ENCODE peak calls at places on chromosomes 3 and 15, in six cellular contexts. M, A, P, K, I and O are unnamed samples.

GRCh38 chr15:95630683-95631082 is 699.8 kb upstream of the NR2F2 start:
- DNase-seq in P (no peak), I (no peak), M (no peak), A (no peak), K (no peak), O (no peak)

GRCh38 chr3:78666458-78666800 is 1101.4 kb downstream of the ROBO1 start:
- DNase-seq in A (no peak), P (peak), M (peak), I (no peak), K (no peak), O (peak)

GRCh38 chr3:45081506-45081905 is 55.4 kb downstream of the CLEC3B start:
- DNase-seq in P (no peak), I (no peak), A (no peak), K (no peak), M (no peak), O (no peak)

GRCh38 chr15:73839699-73840098 is 33.7 kb upstream of the TBC1D21 start:
- DNase-seq in M (no peak), I (no peak), P (no peak), A (no peak), K (no peak), O (no peak)

GRCh38 chr15:36964626-36965025 is 135.7 kb downstream of the MEIS2 start:
- DNase-seq in K (no peak), A (no peak), P (no peak), M (no peak), I (no peak), O (no peak)

GRCh38 chr3:103927896-103928295 is 1438.8 kb upstream of the ALCAM start:
- DNase-seq in K (no peak), I (no peak), M (no peak), A (no peak), P (no peak), O (no peak)

GRCh38 chr15:58454950-58455401 is 23.2 kb downstream of the LIPC start:
- DNase-seq in K (no peak), P (no peak), I (no peak), M (no peak), A (no peak), O (peak)

GRCh38 chr15:89334510-89335288 is at the start of gene POLG:
- DNase-seq in I (peak), K (peak), A (peak), M (peak), P (peak), O (peak)

GRCh38 chr3:45253316-45253715 is 27.2 kb upstream of the TMEM158 start:
- DNase-seq in P (no peak), K (no peak), I (no peak), A (no peak), M (no peak), O (no peak)

GRCh38 chr15:77852241-77853007 is 219.7 kb upstream of the LINGO1 start:
- DNase-seq in I (no peak), K (no peak), A (no peak), P (no peak), M (no peak), O (no peak)

DNA sequence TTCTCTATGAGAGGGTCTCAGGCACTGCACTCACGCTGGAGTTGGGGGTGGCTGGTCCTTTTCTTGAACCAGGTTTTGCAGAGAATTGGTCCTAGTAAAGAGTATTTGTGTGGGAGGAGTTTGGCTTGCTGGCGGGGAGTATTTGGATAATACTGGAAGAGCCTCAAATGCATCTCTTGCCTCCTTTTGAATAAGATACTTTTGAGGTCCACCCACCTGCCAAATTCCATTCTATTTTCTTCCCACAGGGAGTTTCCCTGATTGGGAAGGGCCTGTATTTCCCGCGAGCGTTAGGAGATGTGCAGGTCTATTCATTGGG is 452 bp upstream of the RASA2 start:
- DNase-seq in I (peak), P (peak), A (no peak), M (no peak), K (no peak), O (no peak)
- H3K4me3 ChIP-seq in I (peak), P (peak), A (peak), M (peak), K (peak), O (peak)

GRCh38 chr3:145807990-145808389 is 353.0 kb downstream of the PLOD2 start:
- DNase-seq in P (peak), K (peak), A (no peak), I (no peak), M (no peak), O (peak)
- TF ChIP-seq CTCF in P (peak), K (peak), A (no peak), I (no peak), M (no peak), O (peak)

GRCh38 chr3:48635222-48636021 is at the start of gene SLC26A6:
- DNase-seq in M (peak), I (peak), A (peak), K (peak), P (peak), O (peak)

GRCh38 chr3:48633256-48633655 is 2.0 kb downstream of the SLC26A6 start:
- DNase-seq in M (no peak), K (no peak), I (no peak), A (no peak), P (no peak), O (no peak)

GRCh38 chr3:48631516-48632448 is 3.5 kb downstream of the SLC26A6 start:
- DNase-seq in A (no peak), K (no peak), M (no peak), P (no peak), I (no peak), O (no peak)

GRCh38 chr3:48634661-48635221 is 520 bp downstream of the SLC26A6 start:
- DNase-seq in M (peak), P (peak), A (peak), I (peak), K (no peak), O (peak)

DNA sequence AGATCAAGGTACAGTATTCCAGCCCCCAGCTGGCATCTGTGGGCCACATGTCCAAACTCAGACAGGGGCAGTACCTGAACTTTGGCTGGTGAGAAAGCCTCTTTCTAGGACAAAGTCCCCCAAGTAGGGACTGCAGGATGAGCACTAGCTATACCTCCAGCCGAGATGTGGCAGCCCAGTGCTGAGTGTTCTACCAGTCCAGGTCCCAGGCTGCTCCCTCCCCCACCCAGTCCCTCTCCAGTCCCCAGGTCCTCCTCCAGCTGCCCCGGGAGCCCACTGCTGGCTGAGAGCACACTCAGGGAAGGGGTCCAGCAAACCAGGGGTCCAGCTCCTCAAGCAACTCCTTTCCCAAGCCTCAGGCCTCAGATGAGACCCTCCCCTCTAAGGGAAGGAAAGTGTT is 1.5 kb downstream of the SLC26A6 start:
- DNase-seq in M (no peak), I (no peak), A (no peak), P (no peak), K (no peak), O (no peak)
- H3K4me3 ChIP-seq in M (peak), I (no peak), A (no peak), P (no peak), K (no peak), O (no peak)

GRCh38 chr3:46968783-46969428 is 7.6 kb downstream of the CCDC12 start:
- DNase-seq in P (no peak), I (no peak), A (no peak), K (no peak), M (no peak), O (no peak)

GRCh38 chr3:46970391-46971091 is 6.0 kb downstream of the CCDC12 start:
- DNase-seq in K (no peak), A (no peak), I (peak), M (peak), P (no peak), O (peak)

GRCh38 chr3:46965151-46965550 is 11.4 kb downstream of the CCDC12 start:
- DNase-seq in A (no peak), I (no peak), K (no peak), M (no peak), P (no peak), O (no peak)

GRCh38 chr3:46962990-46963389 is 13.6 kb downstream of the CCDC12 start:
- DNase-seq in A (no peak), M (no peak), K (no peak), I (no peak), P (no peak), O (no peak)

DNA sequence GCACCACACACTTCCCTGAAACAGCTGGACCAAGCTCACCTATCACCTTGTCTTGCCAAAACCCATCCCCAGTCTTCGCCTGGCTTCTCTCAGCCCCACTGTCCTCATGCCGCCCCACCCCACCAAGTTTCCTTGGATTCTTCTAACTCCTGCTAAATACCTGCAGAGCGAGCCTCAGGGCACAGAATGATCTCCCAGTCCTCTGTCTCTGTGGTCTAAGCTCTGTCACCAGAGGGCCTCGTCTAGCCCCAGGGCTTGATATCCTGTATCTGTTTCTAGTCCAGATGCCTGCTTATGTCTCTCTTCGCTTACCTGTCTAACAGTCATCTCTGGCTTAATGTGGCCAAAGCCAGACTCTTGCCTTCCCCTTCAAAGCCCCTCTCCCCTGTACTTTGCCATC is 9.7 kb downstream of the CCDC12 start:
- DNase-seq in P (no peak), K (no peak), I (no peak), A (no peak), M (no peak), O (no peak)
- TF ChIP-seq CTCF in P (no peak), K (no peak), I (no peak), A (no peak), M (no peak), O (no peak)

DNA sequence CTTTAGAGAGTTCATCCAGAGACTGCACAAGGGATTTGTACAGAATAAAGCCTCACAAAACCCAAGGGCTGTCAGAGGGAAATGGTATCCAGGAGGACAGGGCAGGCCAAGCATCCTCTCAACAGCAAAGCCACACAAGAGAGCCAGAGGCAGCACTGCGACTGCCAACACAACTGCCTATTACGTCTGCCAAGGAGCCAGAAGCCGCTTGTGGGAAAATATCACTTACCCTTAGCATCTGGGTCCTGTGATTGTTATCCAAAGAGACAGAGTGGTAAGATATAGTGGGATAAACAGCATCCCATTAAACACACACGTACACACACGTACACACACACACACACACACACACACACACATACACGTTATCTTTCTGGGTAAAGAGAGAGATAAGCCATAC is 618.3 kb upstream of the AGTR1 start:
- DNase-seq in I (no peak), P (no peak), A (no peak), K (no peak), M (peak), O (no peak)
- H3K4me3 ChIP-seq in I (no peak), P (no peak), A (no peak), K (no peak), M (no peak), O (no peak)

GRCh38 chr3:13047296-13048165 is 25.7 kb downstream of the IQSEC1 start:
- DNase-seq in A (no peak), I (no peak), P (no peak), K (no peak), M (no peak), O (no peak)
- TF ChIP-seq CTCF in A (no peak), I (peak), P (peak), K (peak), M (no peak), O (peak)

DNA sequence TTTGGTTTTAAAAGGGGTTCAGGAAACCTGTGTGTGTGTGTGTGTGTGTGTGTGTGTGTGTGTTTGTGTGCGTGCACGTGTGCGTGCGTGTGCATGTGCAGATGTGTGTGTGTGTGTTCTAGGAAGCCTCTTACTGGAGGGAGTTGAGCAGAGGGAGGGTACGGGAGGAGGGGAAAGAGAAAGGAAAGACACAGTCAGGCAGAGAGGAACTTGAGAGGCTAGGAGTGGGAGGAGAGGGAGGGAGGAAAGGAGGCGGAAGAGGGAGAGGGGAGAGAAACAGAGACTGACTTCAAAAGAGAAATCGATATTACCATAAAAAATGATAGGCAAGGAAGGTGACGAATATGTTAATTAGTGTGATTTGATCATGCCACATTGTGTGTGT is 34.1 kb downstream of the ATP2B2 start:
- DNase-seq in I (no peak), M (no peak), A (no peak), P (peak), K (no peak), O (peak)
- H3K4me3 ChIP-seq in I (no peak), M (no peak), A (no peak), P (no peak), K (no peak), O (no peak)